ENCODE peak calls at places on chromosomes 1 and 21, in nine cellular contexts. One of them, this sample, is unnamed.

GRCh38 chr1:213277036-213277435 is 226.0 kb downstream of the RPS6KC1 start:
- DNase-seq in heart left ventricle: no peak
- DNase-seq in IMR-90: no peak
- DNase-seq in spleen: no peak
- DNase-seq in breast epithelium: no peak
- DNase-seq in prostate gland: no peak
- DNase-seq in GM12891: no peak
- DNase-seq in transverse colon: no peak
- DNase-seq in body of pancreas: no peak
- DNase-seq in this sample: no peak

GRCh38 chr1:93659805-93660479 is 21.7 kb downstream of the BCAR3 start:
- DNase-seq in prostate gland: no peak
- DNase-seq in heart left ventricle: peak
- DNase-seq in IMR-90: peak
- DNase-seq in breast epithelium: no peak
- DNase-seq in GM12891: no peak
- DNase-seq in body of pancreas: no peak
- DNase-seq in spleen: no peak
- DNase-seq in transverse colon: no peak
- DNase-seq in this sample: peak

GRCh38 chr1:45003741-45004140 is 7.4 kb downstream of the HECTD3 start:
- DNase-seq in IMR-90: no peak
- DNase-seq in breast epithelium: no peak
- DNase-seq in body of pancreas: no peak
- DNase-seq in transverse colon: no peak
- DNase-seq in GM12891: no peak
- DNase-seq in spleen: no peak
- DNase-seq in heart left ventricle: no peak
- DNase-seq in prostate gland: no peak
- DNase-seq in this sample: no peak

GRCh38 chr1:204493882-204494280 is 724 bp downstream of the PIK3C2B start:
- DNase-seq in prostate gland: peak
- DNase-seq in breast epithelium: no peak
- DNase-seq in IMR-90: peak
- DNase-seq in GM12891: no peak
- DNase-seq in transverse colon: peak
- DNase-seq in heart left ventricle: peak
- DNase-seq in body of pancreas: peak
- DNase-seq in spleen: peak
- DNase-seq in this sample: peak

GRCh38 chr1:18409609-18410237 is 71.0 kb upstream of the KLHDC7A start:
- DNase-seq in spleen: no peak
- DNase-seq in breast epithelium: no peak
- DNase-seq in IMR-90: no peak
- DNase-seq in GM12891: no peak
- DNase-seq in heart left ventricle: no peak
- DNase-seq in transverse colon: no peak
- DNase-seq in prostate gland: no peak
- DNase-seq in body of pancreas: no peak
- DNase-seq in this sample: no peak

GRCh38 chr21:28142692-28143091 is 850.0 kb downstream of the LTN1 start:
- DNase-seq in body of pancreas: no peak
- DNase-seq in IMR-90: peak
- DNase-seq in heart left ventricle: no peak
- DNase-seq in breast epithelium: no peak
- DNase-seq in transverse colon: no peak
- DNase-seq in GM12891: no peak
- DNase-seq in prostate gland: no peak
- DNase-seq in spleen: no peak
- DNase-seq in this sample: no peak

GRCh38 chr1:178086294-178087255 is 7.3 kb upstream of the RASAL2 start:
- DNase-seq in IMR-90: peak
- DNase-seq in heart left ventricle: peak
- DNase-seq in prostate gland: no peak
- DNase-seq in breast epithelium: no peak
- DNase-seq in GM12891: no peak
- DNase-seq in transverse colon: no peak
- DNase-seq in body of pancreas: no peak
- DNase-seq in spleen: no peak
- DNase-seq in this sample: no peak

GRCh38 chr1:14320518-14320917 is 278.0 kb upstream of the KAZN start:
- DNase-seq in prostate gland: no peak
- DNase-seq in spleen: no peak
- DNase-seq in body of pancreas: no peak
- DNase-seq in heart left ventricle: no peak
- DNase-seq in IMR-90: peak
- DNase-seq in GM12891: no peak
- DNase-seq in breast epithelium: no peak
- DNase-seq in transverse colon: no peak
- DNase-seq in this sample: no peak

GRCh38 chr1:52651904-52652303 is 18.9 kb downstream of the SHISAL2A start:
- DNase-seq in IMR-90: no peak
- DNase-seq in prostate gland: no peak
- DNase-seq in transverse colon: no peak
- DNase-seq in breast epithelium: no peak
- DNase-seq in heart left ventricle: no peak
- DNase-seq in spleen: no peak
- DNase-seq in body of pancreas: peak
- DNase-seq in GM12891: no peak
- DNase-seq in this sample: no peak

GRCh38 chr1:181190362-181191035 is 102.0 kb downstream of the IER5 start:
- DNase-seq in heart left ventricle: no peak
- DNase-seq in IMR-90: no peak
- DNase-seq in breast epithelium: no peak
- DNase-seq in transverse colon: no peak
- DNase-seq in body of pancreas: no peak
- DNase-seq in spleen: no peak
- DNase-seq in GM12891: no peak
- DNase-seq in prostate gland: no peak
- DNase-seq in this sample: no peak

GRCh38 chr1:15703562-15703961 is 19.4 kb downstream of the PLEKHM2 start:
- DNase-seq in GM12891: no peak
- DNase-seq in body of pancreas: peak
- DNase-seq in prostate gland: peak
- DNase-seq in IMR-90: peak
- DNase-seq in heart left ventricle: peak
- DNase-seq in spleen: no peak
- DNase-seq in transverse colon: peak
- DNase-seq in breast epithelium: no peak
- DNase-seq in this sample: no peak

GRCh38 chr1:53449693-53450092 is 9.5 kb upstream of the DMRTB1 start:
- DNase-seq in heart left ventricle: no peak
- DNase-seq in breast epithelium: no peak
- DNase-seq in GM12891: no peak
- DNase-seq in transverse colon: no peak
- DNase-seq in IMR-90: no peak
- DNase-seq in spleen: no peak
- DNase-seq in prostate gland: no peak
- DNase-seq in body of pancreas: no peak
- DNase-seq in this sample: no peak

GRCh38 chr1:59814901-59815825 is at the start of gene HOOK1:
- DNase-seq in breast epithelium: no peak
- DNase-seq in heart left ventricle: no peak
- DNase-seq in body of pancreas: no peak
- DNase-seq in transverse colon: peak
- DNase-seq in prostate gland: peak
- DNase-seq in IMR-90: no peak
- DNase-seq in spleen: no peak
- DNase-seq in GM12891: peak
- DNase-seq in this sample: no peak
- TF ChIP-seq POLR2A in breast epithelium: no peak
- TF ChIP-seq POLR2A in heart left ventricle: no peak
- TF ChIP-seq POLR2A in body of pancreas: peak
- TF ChIP-seq POLR2A in transverse colon: no peak
- TF ChIP-seq POLR2A in prostate gland: peak
- TF ChIP-seq POLR2A in IMR-90: no peak
- TF ChIP-seq POLR2A in spleen: no peak
- TF ChIP-seq POLR2A in GM12891: no peak
- TF ChIP-seq POLR2A in this sample: no peak

DNA sequence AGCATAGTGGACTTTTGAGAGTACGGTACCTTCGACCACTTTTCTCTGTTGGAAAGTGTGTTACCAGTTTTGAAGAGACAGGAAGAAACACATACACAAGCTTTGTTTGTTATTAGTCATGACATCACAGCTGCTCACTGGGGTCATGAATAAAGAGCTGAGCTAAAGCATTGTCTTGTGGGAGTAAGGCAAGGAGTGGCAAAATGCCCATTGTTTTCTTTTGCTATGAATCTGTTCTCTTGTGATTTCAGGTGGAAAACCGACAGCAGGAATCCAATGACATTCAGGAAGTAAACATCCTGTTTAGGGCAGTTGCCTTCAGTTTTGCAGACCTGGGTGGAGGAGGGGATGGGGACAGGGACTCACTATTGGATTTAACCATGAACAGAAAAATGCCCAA is 66.2 kb downstream of the RGL1 start:
- DNase-seq in heart left ventricle: no peak
- DNase-seq in breast epithelium: no peak
- DNase-seq in body of pancreas: no peak
- DNase-seq in IMR-90: peak
- DNase-seq in spleen: no peak
- DNase-seq in prostate gland: no peak
- DNase-seq in GM12891: no peak
- DNase-seq in transverse colon: no peak
- DNase-seq in this sample: no peak
- TF ChIP-seq POLR2A in heart left ventricle: no peak
- TF ChIP-seq POLR2A in breast epithelium: no peak
- TF ChIP-seq POLR2A in body of pancreas: no peak
- TF ChIP-seq POLR2A in IMR-90: no peak
- TF ChIP-seq POLR2A in spleen: no peak
- TF ChIP-seq POLR2A in prostate gland: no peak
- TF ChIP-seq POLR2A in GM12891: no peak
- TF ChIP-seq POLR2A in transverse colon: no peak
- TF ChIP-seq POLR2A in this sample: no peak

DNA sequence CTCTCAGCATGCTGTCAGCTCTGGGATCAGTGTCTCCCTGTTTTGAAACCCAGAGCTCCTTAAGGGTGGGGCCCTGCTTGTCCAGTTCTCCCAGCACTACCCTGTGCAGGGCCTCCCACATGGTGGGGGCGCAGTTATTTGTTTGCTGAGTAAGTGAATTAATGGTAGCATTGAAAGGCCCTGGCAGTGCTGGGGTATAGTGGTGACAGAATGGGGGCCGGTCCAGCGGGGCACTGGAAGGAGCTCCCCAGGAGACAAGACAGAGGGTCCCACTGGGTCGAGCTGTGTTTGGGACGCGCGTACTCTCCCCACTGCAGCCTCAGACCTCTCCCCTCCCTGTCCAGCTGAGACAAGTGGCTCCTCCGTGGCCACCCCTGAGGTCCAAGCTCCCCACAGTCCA is 99.9 kb downstream of the NPHP4 start:
- DNase-seq in GM12891: no peak
- DNase-seq in breast epithelium: no peak
- DNase-seq in prostate gland: no peak
- DNase-seq in body of pancreas: no peak
- DNase-seq in IMR-90: no peak
- DNase-seq in spleen: no peak
- DNase-seq in transverse colon: no peak
- DNase-seq in heart left ventricle: no peak
- DNase-seq in this sample: no peak
- TF ChIP-seq POLR2A in GM12891: no peak
- TF ChIP-seq POLR2A in breast epithelium: no peak
- TF ChIP-seq POLR2A in prostate gland: no peak
- TF ChIP-seq POLR2A in body of pancreas: no peak
- TF ChIP-seq POLR2A in IMR-90: no peak
- TF ChIP-seq POLR2A in spleen: no peak
- TF ChIP-seq POLR2A in transverse colon: no peak
- TF ChIP-seq POLR2A in heart left ventricle: no peak
- TF ChIP-seq POLR2A in this sample: no peak

GRCh38 chr1:160643138-160643537 is 3.7 kb downstream of the SLAMF1 start:
- DNase-seq in spleen: no peak
- DNase-seq in prostate gland: no peak
- DNase-seq in heart left ventricle: no peak
- DNase-seq in transverse colon: no peak
- DNase-seq in IMR-90: no peak
- DNase-seq in body of pancreas: no peak
- DNase-seq in GM12891: no peak
- DNase-seq in breast epithelium: no peak
- DNase-seq in this sample: no peak

GRCh38 chr1:160642281-160642644 is 4.6 kb downstream of the SLAMF1 start:
- DNase-seq in prostate gland: no peak
- DNase-seq in GM12891: no peak
- DNase-seq in IMR-90: no peak
- DNase-seq in body of pancreas: no peak
- DNase-seq in breast epithelium: no peak
- DNase-seq in spleen: no peak
- DNase-seq in transverse colon: no peak
- DNase-seq in heart left ventricle: no peak
- DNase-seq in this sample: no peak

GRCh38 chr1:160639652-160640051 is 7.2 kb downstream of the SLAMF1 start:
- DNase-seq in prostate gland: no peak
- DNase-seq in transverse colon: peak
- DNase-seq in breast epithelium: no peak
- DNase-seq in IMR-90: no peak
- DNase-seq in heart left ventricle: no peak
- DNase-seq in GM12891: no peak
- DNase-seq in body of pancreas: no peak
- DNase-seq in spleen: no peak
- DNase-seq in this sample: no peak

GRCh38 chr1:160640359-160641123 is 6.3 kb downstream of the SLAMF1 start:
- DNase-seq in spleen: no peak
- DNase-seq in heart left ventricle: no peak
- DNase-seq in prostate gland: no peak
- DNase-seq in transverse colon: no peak
- DNase-seq in IMR-90: no peak
- DNase-seq in breast epithelium: no peak
- DNase-seq in body of pancreas: no peak
- DNase-seq in GM12891: no peak
- DNase-seq in this sample: no peak

GRCh38 chr1:160641323-160642280 is 5.2 kb downstream of the SLAMF1 start:
- DNase-seq in body of pancreas: no peak
- DNase-seq in GM12891: no peak
- DNase-seq in breast epithelium: no peak
- DNase-seq in spleen: no peak
- DNase-seq in prostate gland: no peak
- DNase-seq in heart left ventricle: no peak
- DNase-seq in transverse colon: no peak
- DNase-seq in IMR-90: no peak
- DNase-seq in this sample: no peak
- TF ChIP-seq POLR2A in body of pancreas: no peak
- TF ChIP-seq POLR2A in GM12891: no peak
- TF ChIP-seq POLR2A in breast epithelium: no peak
- TF ChIP-seq POLR2A in spleen: no peak
- TF ChIP-seq POLR2A in prostate gland: no peak
- TF ChIP-seq POLR2A in heart left ventricle: no peak
- TF ChIP-seq POLR2A in transverse colon: no peak
- TF ChIP-seq POLR2A in IMR-90: no peak
- TF ChIP-seq POLR2A in this sample: no peak

This sample was measured in erythroblast.